ENCODE peak calls at places on chromosomes 7 and 10, in four cellular contexts. W is stomach, K is astrocyte of the spinal cord, P is suprapubic skin. J is an unnamed sample.
A peak's percentile ranks its signal among the peaks of the same experiment; 100 is the strongest.

GRCh38 chr7:25580156-25580555 is 351.9 kb upstream of the NPVF start:
- DNase-seq in W (no peak), K (no peak), P (no peak), J (no peak)

GRCh38 chr7:11642841-11643240 is 189.2 kb downstream of the THSD7A start:
- DNase-seq in W (no peak), K (no peak), P (no peak), J (no peak)

GRCh38 chr7:50644114-50644513 is 78.9 kb upstream of the DDC start:
- DNase-seq in W (no peak), K (no peak), P (peak; percentile 45), J (no peak)

GRCh38 chr7:17474724-17475344 is 176.4 kb downstream of the AHR start:
- DNase-seq in W (no peak), K (no peak), P (no peak), J (no peak)

GRCh38 chr10:132363921-132364593 is 32.1 kb downstream of the LRRC27 start:
- DNase-seq in W (no peak), K (peak; percentile 6), P (peak; percentile 56), J (peak; percentile 51)

GRCh38 chr10:6005856-6006390 is 28.6 kb upstream of the IL15RA start:
- DNase-seq in W (no peak), K (no peak), P (no peak), J (no peak)

GRCh38 chr10:43994539-43994938 is 345.9 kb upstream of the ZNF32 start:
- DNase-seq in W (no peak), K (no peak), P (no peak), J (no peak)

GRCh38 chr10:68156373-68157185 is 47.3 kb downstream of the MYPN start:
- DNase-seq in W (peak; percentile 73), K (peak; percentile 75), P (no peak), J (peak; percentile 69)

GRCh38 chr10:91880310-91880709 is 29.0 kb downstream of the FGFBP3 start:
- DNase-seq in W (no peak), K (no peak), P (no peak), J (no peak)

GRCh38 chr7:130732980-130733865 is 784 bp downstream of the KLF14 start:
- DNase-seq in W (peak; percentile 33), K (no peak), P (peak; percentile 63), J (peak; percentile 49)

GRCh38 chr10:97498841-97499560 is at the start of gene UBTD1:
- DNase-seq in W (peak; percentile 39), K (peak; percentile 39), P (peak; percentile 85), J (peak; percentile 18)

GRCh38 chr7:1693991-1694524 is 24.0 kb downstream of the ELFN1 start:
- DNase-seq in W (no peak), K (peak; percentile 56), P (peak; percentile 54), J (no peak)

GRCh38 chr7:141838581-141838980 is 2.7 kb downstream of the PRSS37 start:
- DNase-seq in W (no peak), K (no peak), P (no peak), J (no peak)

GRCh38 chr10:83352588-83352987 is 786.7 kb upstream of the GHITM start:
- DNase-seq in W (no peak), K (no peak), P (no peak), J (no peak)
- TF ChIP-seq CTCF in W (no peak), K (no peak), P (no peak), J (no peak)

DNA sequence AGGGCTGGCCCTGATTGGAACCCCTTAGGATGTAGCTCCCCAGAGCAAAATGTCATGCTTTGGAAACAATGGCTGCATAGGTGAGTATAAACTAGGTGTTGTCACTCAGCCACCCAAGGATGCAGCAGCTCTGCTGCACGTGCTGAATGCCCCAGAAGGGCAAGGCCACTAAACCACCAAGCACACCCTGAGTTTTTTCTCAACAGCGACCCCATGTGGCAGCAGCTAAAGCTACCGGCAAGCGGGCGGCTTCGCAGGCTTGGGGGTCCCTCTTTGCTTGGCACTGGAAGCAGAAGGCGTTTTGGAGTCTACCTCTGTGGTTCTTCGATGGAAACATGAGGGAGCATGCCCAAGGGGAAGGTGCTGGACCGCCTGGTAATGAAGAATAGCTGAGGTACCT is 152.3 kb downstream of the GFRA1 start:
- DNase-seq in W (no peak), K (no peak), P (no peak), J (peak; percentile 5)
- TF ChIP-seq CTCF in W (no peak), K (peak; percentile 31), P (no peak), J (peak; percentile 16)

DNA sequence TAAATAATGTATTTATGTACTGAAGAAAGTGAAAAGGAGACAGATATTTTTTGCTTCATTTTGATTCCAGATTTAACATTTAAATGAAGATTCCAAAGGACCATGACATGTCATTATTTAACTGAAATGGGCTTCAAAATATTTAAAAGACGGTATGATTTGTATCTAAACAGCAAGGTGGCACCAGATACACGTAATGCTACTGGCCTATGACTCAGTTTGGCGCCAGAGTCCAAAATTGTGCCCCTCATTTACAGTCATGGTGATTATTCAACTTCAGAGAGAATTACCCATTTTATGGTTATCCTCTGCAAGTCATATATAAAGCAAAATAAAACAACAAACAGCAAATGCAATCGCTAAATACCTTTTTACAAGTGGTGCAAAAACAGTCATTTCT is 94.5 kb downstream of the ETV1 start:
- DNase-seq in W (no peak), K (no peak), P (no peak), J (no peak)
- TF ChIP-seq CTCF in W (no peak), K (no peak), P (no peak), J (no peak)

DNA sequence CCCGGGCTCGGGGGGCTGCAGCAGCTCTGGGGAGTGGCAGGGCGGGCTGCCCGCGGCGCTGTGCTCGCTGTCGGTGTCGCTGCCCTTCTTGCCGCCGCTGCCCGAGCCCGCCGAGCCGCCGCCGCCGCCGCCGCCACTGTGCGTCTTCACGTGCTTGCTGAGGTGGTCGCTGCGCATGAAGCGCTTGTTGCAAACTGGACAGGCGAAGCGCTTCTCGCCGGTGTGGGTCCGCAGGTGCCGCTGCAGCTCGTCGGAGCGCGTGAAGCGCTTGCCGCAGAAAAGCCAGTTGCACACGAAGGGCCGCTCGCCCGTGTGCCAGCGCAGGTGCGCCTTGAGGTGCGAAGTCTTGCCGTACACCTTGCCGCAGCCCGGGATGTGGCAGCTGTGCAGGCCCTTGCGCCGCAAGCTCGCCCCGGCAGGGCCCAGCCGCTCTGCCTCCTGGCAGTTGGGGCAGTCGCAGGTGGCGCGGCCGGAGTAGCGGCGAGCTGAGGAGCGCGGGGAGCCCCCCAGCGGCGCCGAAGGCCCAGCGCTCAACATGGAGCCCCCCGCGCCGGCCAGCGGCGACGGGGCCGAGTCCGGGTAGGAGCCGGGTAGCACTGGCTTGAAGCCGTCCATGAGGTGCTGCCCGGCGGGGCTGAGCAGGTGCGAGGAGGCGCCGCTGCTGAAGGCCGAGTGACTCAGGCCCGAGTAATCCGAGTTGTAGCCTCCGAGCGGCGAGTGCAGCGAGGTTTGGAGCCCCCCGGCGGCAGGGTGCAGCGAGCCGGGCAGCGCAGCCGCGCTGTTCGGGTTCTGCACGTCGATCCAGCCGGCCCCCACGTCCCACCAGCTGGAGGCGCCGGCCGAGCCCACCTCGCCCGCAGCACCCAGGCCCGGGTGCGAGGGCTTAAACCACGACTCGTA is 2.1 kb downstream of the SP8 start:
- DNase-seq in W (no peak), K (no peak), P (no peak), J (no peak)
- TF ChIP-seq CTCF in W (no peak), K (peak; percentile 6), P (no peak), J (no peak)

GRCh38 chr7:128151646-128152045 is 89.4 kb upstream of the LEP start:
- DNase-seq in W (no peak), K (no peak), P (no peak), J (no peak)
- TF ChIP-seq CTCF in W (no peak), K (no peak), P (no peak), J (no peak)

GRCh38 chr7:74183653-74184450 is 9.7 kb downstream of the EIF4H start:
- DNase-seq in W (no peak), K (no peak), P (no peak), J (peak; percentile 35)
- TF ChIP-seq CTCF in W (no peak), K (peak; percentile 44), P (no peak), J (peak; percentile 25)